ENCODE peak calls at places on chromosomes 3 and 15, in seven cellular contexts. B is cardiac muscle cell; T is tibial nerve; Z is bronchial epithelial cell; E is CD8-positive, alpha-beta T cell; C is colonic mucosa; K is A549. J is an unnamed sample.
A peak's percentile ranks its signal among the peaks of the same experiment; 100 is the strongest.

GRCh38 chr3:143769663-143770062 is 78.6 kb downstream of the SLC9A9 start:
- DNase-seq in K (no peak), T (no peak), Z (no peak), E (no peak), C (no peak), B (no peak), J (no peak)

GRCh38 chr3:154584041-154584440 is 154.1 kb upstream of the GPR149 start:
- DNase-seq in B (no peak), C (no peak), Z (no peak), K (no peak), T (no peak), E (no peak), J (no peak)

GRCh38 chr15:62870216-62870615 is 172.3 kb upstream of the TPM1 start:
- DNase-seq in T (no peak), C (no peak), K (no peak), Z (no peak), E (no peak), B (no peak), J (no peak)

GRCh38 chr3:172140499-172141391 is 101.4 kb downstream of the FNDC3B start:
- DNase-seq in B (peak; percentile 45), C (peak; percentile 75), Z (peak; percentile 99), E (no peak), K (peak; percentile 49), T (peak; percentile 44), J (no peak)

GRCh38 chr3:88150771-88151170 is 1.0 kb downstream of the C3orf38 start:
- DNase-seq in E (no peak), T (no peak), B (no peak), Z (peak; percentile 4), C (no peak), K (no peak), J (no peak)

GRCh38 chr15:43187544-43188155 is 2.4 kb downstream of the CCNDBP1 start:
- DNase-seq in E (no peak), K (peak; percentile 41), B (peak; percentile 57), T (no peak), Z (peak; percentile 77), C (no peak), J (no peak)

GRCh38 chr3:194163697-194164096 is 27.7 kb downstream of the HES1 start:
- DNase-seq in T (no peak), E (no peak), C (peak; percentile 59), Z (no peak), K (no peak), B (no peak), J (no peak)

GRCh38 chr3:41155834-41156233 is 43.5 kb upstream of the CTNNB1 start:
- DNase-seq in B (no peak), C (no peak), K (no peak), E (no peak), Z (no peak), T (no peak), J (no peak)

GRCh38 chr3:115498898-115499297 is 124.4 kb upstream of the GAP43 start:
- DNase-seq in C (no peak), K (no peak), T (no peak), Z (no peak), E (no peak), B (peak; percentile 41), J (no peak)

GRCh38 chr3:168342946-168343856 is 247.5 kb upstream of the GOLIM4 start:
- DNase-seq in Z (peak; percentile 21), T (no peak), C (no peak), K (no peak), E (no peak), B (no peak), J (no peak)

GRCh38 chr3:175163686-175164085 is 304.6 kb downstream of the NAALADL2 start:
- DNase-seq in E (no peak), K (no peak), B (no peak), Z (peak; percentile 80), C (no peak), T (no peak), J (no peak)

GRCh38 chr15:76401285-76401684 is 64.7 kb downstream of the ISL2 start:
- DNase-seq in T (no peak), B (peak; percentile 12), C (no peak), K (no peak), Z (peak; percentile 56), E (no peak), J (no peak)

GRCh38 chr15:37783290-37783689 is 151.2 kb upstream of the TMCO5A start:
- DNase-seq in C (no peak), E (no peak), Z (no peak), T (no peak), B (no peak), K (no peak), J (no peak)

GRCh38 chr15:75840659-75841058 is 2.6 kb upstream of the UBE2Q2 start:
- DNase-seq in B (peak; percentile 8), E (no peak), K (peak; percentile 63), T (peak; percentile 54), Z (no peak), C (peak; percentile 46), J (no peak)

GRCh38 chr3:125140011-125140813 is 72.3 kb downstream of the SLC12A8 start:
- DNase-seq in T (no peak), E (no peak), B (no peak), C (no peak), Z (peak; percentile 89), K (no peak), J (no peak)

DNA sequence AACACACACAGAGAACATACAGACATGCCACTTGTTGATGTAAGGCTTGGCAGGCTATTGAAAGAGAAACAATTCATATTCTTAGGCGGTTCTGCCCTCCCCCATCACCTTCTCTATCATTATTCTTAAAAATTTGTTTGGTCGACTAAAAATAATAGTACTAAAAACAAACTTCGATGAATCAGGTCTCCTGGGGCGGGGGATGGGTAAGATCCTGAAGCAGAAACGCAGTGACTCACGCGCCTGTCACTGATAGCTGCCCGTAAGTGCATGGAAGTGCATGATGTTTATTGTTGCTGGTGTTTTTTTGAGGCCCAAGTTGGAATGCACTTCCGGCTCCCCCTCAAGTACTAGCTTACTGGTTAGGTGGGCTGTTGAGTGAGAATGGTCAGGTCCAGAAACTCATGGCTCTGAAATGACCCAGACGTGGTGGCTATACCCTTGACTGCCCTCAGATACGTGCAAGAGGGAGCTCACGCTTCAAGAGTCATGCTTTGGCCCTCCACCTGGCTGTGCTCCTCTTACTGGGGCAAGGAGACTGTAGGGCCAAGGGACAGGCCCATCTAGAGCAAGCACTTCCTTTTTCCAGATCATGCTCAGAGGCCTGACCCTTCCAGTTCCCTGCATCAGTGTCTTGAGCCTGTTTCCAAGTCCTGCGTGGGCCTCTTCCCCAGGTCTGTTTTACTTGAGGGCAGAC is 10.9 kb downstream of the SMAD3 start:
- DNase-seq in T (no peak), K (peak; percentile 76), E (no peak), B (no peak), Z (peak; percentile 90), C (no peak), J (no peak)
- TF ChIP-seq CTCF in T (no peak), K (no peak), E (no peak), B (no peak), Z (no peak), C (no peak), J (no peak)

GRCh38 chr3:77158701-77159100 is 118.8 kb downstream of the ROBO2 start:
- DNase-seq in T (no peak), C (no peak), E (no peak), B (no peak), K (no peak), Z (no peak), J (no peak)

GRCh38 chr3:77161098-77161497 is 121.2 kb downstream of the ROBO2 start:
- DNase-seq in K (no peak), Z (no peak), E (no peak), B (no peak), T (no peak), C (no peak), J (no peak)

DNA sequence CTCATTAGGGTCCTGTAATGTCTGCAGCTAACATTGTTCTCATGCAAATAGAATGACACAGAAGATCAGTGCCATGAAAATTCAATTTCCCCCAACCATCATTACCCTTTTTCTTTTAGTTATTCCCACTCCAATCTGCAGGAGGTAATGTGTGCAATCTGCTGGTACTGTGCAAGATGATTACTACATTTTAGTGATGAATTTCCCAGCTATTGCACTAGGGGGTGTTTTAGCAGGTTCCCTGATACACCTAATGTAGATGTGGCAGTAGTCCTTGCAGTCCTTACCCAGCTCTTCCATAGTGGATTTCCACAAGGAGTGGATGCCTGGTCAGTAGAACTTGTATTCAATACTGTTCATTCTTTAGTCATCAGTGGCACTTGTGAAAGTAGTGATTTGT is 119.3 kb downstream of the ROBO2 start:
- DNase-seq in B (no peak), T (no peak), E (no peak), C (no peak), Z (peak; percentile 29), K (no peak), J (no peak)
- TF ChIP-seq CTCF in B (no peak), T (no peak), E (no peak), C (no peak), Z (peak; percentile 28), K (no peak), J (no peak)

DNA sequence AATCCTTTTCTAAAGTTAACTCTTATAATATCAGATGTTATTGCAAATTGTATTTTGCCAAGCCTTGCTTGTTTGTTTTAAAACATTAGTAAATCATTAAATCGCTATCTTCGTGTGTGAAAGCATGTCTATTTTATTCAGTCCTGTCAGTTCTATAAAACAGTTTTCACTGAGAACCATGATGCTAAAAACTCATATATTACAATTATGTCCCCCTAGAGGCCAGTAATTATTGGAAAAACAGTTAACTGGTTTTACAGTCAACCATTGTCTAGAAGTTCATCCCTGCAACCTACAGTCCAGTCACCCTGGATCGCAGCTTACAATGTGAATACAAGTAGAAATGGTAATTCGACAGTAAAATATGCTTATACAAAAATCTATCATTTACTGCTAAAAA is 311.5 kb upstream of the ROBO2 start:
- DNase-seq in E (no peak), K (no peak), B (no peak), Z (no peak), T (no peak), C (no peak), J (no peak)
- TF ChIP-seq CTCF in E (no peak), K (no peak), B (no peak), Z (no peak), T (no peak), C (no peak), J (no peak)

GRCh38 chr3:105848821-105849220 is 20.0 kb downstream of the CBLB start:
- DNase-seq in B (no peak), E (no peak), K (no peak), C (no peak), T (no peak), Z (no peak), J (no peak)

GRCh38 chr3:105847452-105847851 is 21.4 kb downstream of the CBLB start:
- DNase-seq in C (no peak), E (no peak), K (no peak), Z (no peak), T (no peak), B (no peak), J (no peak)

GRCh38 chr3:105845488-105845887 is 23.3 kb downstream of the CBLB start:
- DNase-seq in T (no peak), B (no peak), E (no peak), C (no peak), Z (no peak), K (no peak), J (no peak)

GRCh38 chr3:105847865-105848264 is 20.9 kb downstream of the CBLB start:
- DNase-seq in T (no peak), K (no peak), E (no peak), Z (no peak), C (no peak), B (no peak), J (no peak)

DNA sequence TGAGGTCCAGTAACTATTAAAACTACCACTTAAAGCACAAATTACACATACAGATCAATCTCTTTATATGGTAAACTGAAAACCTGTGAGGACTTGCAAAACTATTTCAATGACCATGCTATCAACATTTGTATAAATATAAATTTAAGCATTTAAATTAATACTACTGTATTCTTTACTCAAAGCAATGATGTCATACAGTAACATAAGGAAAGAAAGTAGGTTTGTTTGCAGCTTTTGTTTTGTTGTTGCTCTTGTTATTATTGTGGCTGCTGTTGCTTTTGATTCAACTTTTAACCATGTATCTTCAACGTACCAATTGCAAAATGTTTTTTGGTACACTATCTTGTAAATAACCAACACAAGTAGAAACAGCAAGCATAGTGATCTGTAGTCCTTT is 22.0 kb downstream of the CBLB start:
- DNase-seq in T (no peak), C (no peak), E (no peak), K (no peak), Z (no peak), B (no peak), J (no peak)
- TF ChIP-seq CTCF in T (no peak), C (no peak), E (no peak), K (no peak), Z (no peak), B (no peak), J (no peak)